ENCODE peak calls at places on chromosomes 3 and 15, in four cellular contexts. One of them, this sample, is unnamed.

GRCh38 chr3:172546628-172547214 is 23.5 kb upstream of the TNFSF10 start:
- DNase-seq in spleen: no peak
- DNase-seq in upper lobe of right lung: no peak
- DNase-seq in CD8-positive, alpha-beta memory T cell: no peak
- DNase-seq in this sample: no peak

GRCh38 chr3:112738366-112738765 is 97.4 kb upstream of the CCDC80 start:
- DNase-seq in CD8-positive, alpha-beta memory T cell: no peak
- DNase-seq in spleen: no peak
- DNase-seq in upper lobe of right lung: no peak
- DNase-seq in this sample: no peak

GRCh38 chr15:84633311-84634227 is 20.5 kb downstream of the WDR73 start:
- DNase-seq in upper lobe of right lung: peak
- DNase-seq in spleen: peak
- DNase-seq in CD8-positive, alpha-beta memory T cell: peak
- DNase-seq in this sample: peak

GRCh38 chr3:52046186-52046913 is 10.0 kb downstream of the DUSP7 start:
- DNase-seq in CD8-positive, alpha-beta memory T cell: no peak
- DNase-seq in spleen: no peak
- DNase-seq in upper lobe of right lung: no peak
- DNase-seq in this sample: peak

GRCh38 chr15:99682455-99682854 is 50.8 kb downstream of the LYSMD4 start:
- DNase-seq in upper lobe of right lung: no peak
- DNase-seq in spleen: no peak
- DNase-seq in CD8-positive, alpha-beta memory T cell: no peak
- DNase-seq in this sample: no peak

GRCh38 chr15:67801926-67802914 is 23.1 kb upstream of the SKOR1 start:
- DNase-seq in spleen: peak
- DNase-seq in upper lobe of right lung: no peak
- DNase-seq in CD8-positive, alpha-beta memory T cell: no peak
- DNase-seq in this sample: no peak

GRCh38 chr3:53067571-53067970 is 21.7 kb upstream of the SFMBT1 start:
- DNase-seq in spleen: no peak
- DNase-seq in upper lobe of right lung: no peak
- DNase-seq in CD8-positive, alpha-beta memory T cell: no peak
- DNase-seq in this sample: no peak

GRCh38 chr15:63354771-63355650 is 26.6 kb downstream of the CA12 start:
- DNase-seq in spleen: no peak
- DNase-seq in CD8-positive, alpha-beta memory T cell: no peak
- DNase-seq in upper lobe of right lung: no peak
- DNase-seq in this sample: no peak

GRCh38 chr15:75321711-75322110 is 14.2 kb upstream of the COMMD4 start:
- DNase-seq in CD8-positive, alpha-beta memory T cell: no peak
- DNase-seq in spleen: no peak
- DNase-seq in upper lobe of right lung: no peak
- DNase-seq in this sample: no peak

GRCh38 chr3:133943639-133944131 is 48.0 kb upstream of the RAB6B start:
- DNase-seq in upper lobe of right lung: peak
- DNase-seq in spleen: peak
- DNase-seq in CD8-positive, alpha-beta memory T cell: no peak
- DNase-seq in this sample: peak

GRCh38 chr15:68994149-68994548 is 20.3 kb upstream of the NOX5 start:
- DNase-seq in spleen: no peak
- DNase-seq in upper lobe of right lung: no peak
- DNase-seq in CD8-positive, alpha-beta memory T cell: no peak
- DNase-seq in this sample: no peak

GRCh38 chr3:52017467-52018065 is 21.9 kb upstream of the RPL29 start:
- DNase-seq in spleen: no peak
- DNase-seq in upper lobe of right lung: peak
- DNase-seq in CD8-positive, alpha-beta memory T cell: no peak
- DNase-seq in this sample: no peak

GRCh38 chr3:188370081-188370830 is 216.3 kb downstream of the LPP start:
- DNase-seq in CD8-positive, alpha-beta memory T cell: no peak
- DNase-seq in upper lobe of right lung: no peak
- DNase-seq in spleen: no peak
- DNase-seq in this sample: no peak

GRCh38 chr3:135965129-135965505 is 411 bp upstream of the PPP2R3A start:
- DNase-seq in upper lobe of right lung: no peak
- DNase-seq in CD8-positive, alpha-beta memory T cell: no peak
- DNase-seq in spleen: no peak
- DNase-seq in this sample: no peak
- H3K4me3 ChIP-seq in upper lobe of right lung: peak
- H3K4me3 ChIP-seq in CD8-positive, alpha-beta memory T cell: no peak
- H3K4me3 ChIP-seq in spleen: peak
- H3K4me3 ChIP-seq in this sample: peak

DNA sequence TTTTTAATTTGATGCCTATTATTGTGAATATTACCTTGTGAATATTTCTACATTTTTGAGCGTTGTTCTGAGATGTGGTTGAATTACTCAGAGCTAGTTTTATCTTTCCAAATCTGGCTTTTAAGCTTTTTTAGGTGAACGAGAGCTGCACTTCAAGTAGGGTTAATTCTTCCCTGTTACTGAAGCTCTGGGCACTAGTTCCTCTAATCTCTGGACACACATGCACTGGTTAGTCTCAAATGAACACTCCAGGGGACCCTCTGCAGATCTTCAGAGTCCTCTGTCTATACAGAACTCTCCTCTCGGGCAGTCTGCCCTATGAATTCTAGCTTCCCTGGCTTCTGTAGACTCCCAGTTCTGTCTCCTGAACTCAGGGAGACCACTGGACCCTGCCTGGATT is 237.5 kb upstream of the TBC1D5 start:
- DNase-seq in upper lobe of right lung: no peak
- DNase-seq in CD8-positive, alpha-beta memory T cell: no peak
- DNase-seq in spleen: no peak
- DNase-seq in this sample: no peak
- H3K27ac ChIP-seq in upper lobe of right lung: no peak
- H3K27ac ChIP-seq in CD8-positive, alpha-beta memory T cell: no peak
- H3K27ac ChIP-seq in spleen: no peak
- H3K27ac ChIP-seq in this sample: no peak

GRCh38 chr3:178538065-178538464 is 1.8 kb downstream of the KCNMB2 start:
- DNase-seq in CD8-positive, alpha-beta memory T cell: no peak
- DNase-seq in spleen: no peak
- DNase-seq in upper lobe of right lung: no peak
- DNase-seq in this sample: no peak
- H3K4me3 ChIP-seq in CD8-positive, alpha-beta memory T cell: no peak
- H3K4me3 ChIP-seq in spleen: no peak
- H3K4me3 ChIP-seq in upper lobe of right lung: no peak
- H3K4me3 ChIP-seq in this sample: no peak

DNA sequence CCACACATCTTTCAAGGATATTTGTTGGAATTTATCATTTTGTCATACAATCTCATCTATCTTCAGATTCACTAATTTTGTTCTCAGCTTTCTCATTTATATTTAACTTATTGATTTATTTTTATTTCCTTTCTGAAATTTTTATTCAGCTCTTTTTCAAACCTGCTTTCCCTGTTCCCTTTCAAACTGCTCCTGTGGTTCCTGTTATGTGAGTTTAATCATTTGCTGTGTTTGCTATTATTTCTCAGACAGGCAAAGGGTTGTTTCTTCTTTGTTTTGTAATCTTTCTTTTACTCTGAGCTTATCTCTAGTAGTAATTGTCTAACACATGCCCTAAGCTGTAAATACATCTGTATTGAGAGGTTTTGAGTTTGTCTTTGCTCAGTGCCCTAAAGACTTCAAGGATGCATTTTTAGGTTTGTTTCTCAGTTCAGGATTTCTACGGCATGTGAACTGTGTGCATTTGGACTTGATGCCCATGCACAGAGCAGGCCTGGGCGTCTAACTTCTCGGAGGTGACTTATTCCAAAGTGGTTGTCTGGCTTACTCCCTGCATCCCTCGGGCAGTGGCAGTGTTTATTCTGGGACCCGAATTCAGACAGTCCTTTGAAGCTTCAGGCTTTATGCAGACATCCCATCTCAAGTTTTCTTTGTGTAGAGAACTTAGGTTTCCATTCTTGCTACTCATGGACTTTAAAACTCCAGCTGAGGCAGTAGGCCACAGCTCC is 155.0 kb upstream of the TRIM42 start:
- DNase-seq in spleen: no peak
- DNase-seq in CD8-positive, alpha-beta memory T cell: no peak
- DNase-seq in upper lobe of right lung: no peak
- DNase-seq in this sample: no peak
- H3K27ac ChIP-seq in spleen: no peak
- H3K27ac ChIP-seq in CD8-positive, alpha-beta memory T cell: no peak
- H3K27ac ChIP-seq in upper lobe of right lung: no peak
- H3K27ac ChIP-seq in this sample: no peak

GRCh38 chr15:96351801-96352593 is 21.5 kb downstream of the NR2F2 start:
- DNase-seq in spleen: peak
- DNase-seq in CD8-positive, alpha-beta memory T cell: no peak
- DNase-seq in upper lobe of right lung: no peak
- DNase-seq in this sample: peak
- H3K4me3 ChIP-seq in spleen: peak
- H3K4me3 ChIP-seq in CD8-positive, alpha-beta memory T cell: no peak
- H3K4me3 ChIP-seq in upper lobe of right lung: no peak
- H3K4me3 ChIP-seq in this sample: peak

GRCh38 chr3:49534581-49535495 is 19.4 kb upstream of the BSN start:
- DNase-seq in CD8-positive, alpha-beta memory T cell: no peak
- DNase-seq in upper lobe of right lung: no peak
- DNase-seq in spleen: no peak
- DNase-seq in this sample: no peak
- H3K27ac ChIP-seq in CD8-positive, alpha-beta memory T cell: no peak
- H3K27ac ChIP-seq in upper lobe of right lung: no peak
- H3K27ac ChIP-seq in spleen: peak
- H3K27ac ChIP-seq in this sample: no peak

DNA sequence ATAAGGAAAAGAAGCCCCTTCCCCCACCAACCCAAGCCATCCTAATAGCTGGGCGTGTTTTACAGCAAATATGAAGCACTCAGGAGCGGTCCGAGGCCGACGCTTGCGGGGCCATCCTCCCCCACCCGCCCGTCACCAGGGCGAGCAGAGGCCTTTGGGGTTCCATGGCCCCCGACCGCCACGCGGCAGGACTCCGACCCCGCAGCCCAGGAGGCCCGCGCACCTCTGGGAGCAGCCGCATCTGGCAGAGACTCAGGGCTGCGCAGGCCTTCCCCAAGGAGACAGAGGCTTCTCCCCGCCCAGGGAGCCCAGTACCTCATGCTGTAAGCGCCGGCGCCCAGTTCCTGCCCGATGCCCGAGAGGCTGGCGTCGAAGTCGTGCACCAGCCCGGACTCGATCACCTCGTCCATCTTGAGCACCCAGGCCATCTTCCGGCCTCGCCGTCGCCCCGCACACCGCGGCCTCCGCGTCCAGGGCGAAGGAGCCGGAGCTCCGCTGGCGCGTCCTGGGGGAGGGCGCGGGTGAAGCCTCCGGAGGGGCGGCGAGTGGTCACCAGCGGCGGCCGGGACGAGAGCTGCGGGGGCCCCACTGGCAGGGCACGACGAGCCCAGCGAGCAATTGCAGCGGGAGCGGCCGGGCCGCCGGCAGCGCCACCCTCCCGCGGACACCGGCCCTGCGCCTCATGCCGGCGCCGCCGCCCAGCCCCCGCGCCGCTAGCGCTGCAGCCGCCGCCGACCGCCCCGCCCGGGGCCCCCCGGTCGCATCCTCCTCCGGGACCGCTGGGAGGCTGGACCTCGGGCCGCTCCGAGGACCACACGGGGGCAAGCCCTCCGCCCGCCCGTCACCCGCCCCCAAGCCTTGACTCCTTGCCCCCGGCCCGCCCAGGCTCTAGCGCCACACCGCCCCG is 531 bp downstream of the UBP1 start:
- DNase-seq in CD8-positive, alpha-beta memory T cell: peak
- DNase-seq in spleen: no peak
- DNase-seq in upper lobe of right lung: peak
- DNase-seq in this sample: peak
- H3K4me3 ChIP-seq in CD8-positive, alpha-beta memory T cell: peak
- H3K4me3 ChIP-seq in spleen: peak
- H3K4me3 ChIP-seq in upper lobe of right lung: peak
- H3K4me3 ChIP-seq in this sample: peak

DNA sequence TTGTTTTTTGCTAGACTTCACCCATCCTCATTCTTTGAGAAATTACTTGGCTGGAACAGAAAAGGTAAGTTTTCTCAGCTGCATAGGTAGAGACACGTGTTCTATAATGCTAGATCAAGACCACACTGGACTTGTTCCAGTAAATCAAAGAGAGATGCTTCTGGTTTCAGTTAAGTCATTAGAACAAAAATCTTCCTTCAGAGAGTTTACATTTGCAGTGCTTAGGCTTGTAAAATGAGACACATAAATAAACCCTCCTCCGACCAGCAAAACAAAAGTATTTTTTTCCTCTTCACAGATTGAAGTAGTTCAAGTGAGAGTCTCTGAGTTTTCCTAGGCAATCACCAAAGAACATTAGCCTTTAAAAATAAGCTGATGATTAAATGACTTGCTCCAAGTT is 87.3 kb upstream of the PROK2 start:
- DNase-seq in CD8-positive, alpha-beta memory T cell: no peak
- DNase-seq in spleen: no peak
- DNase-seq in upper lobe of right lung: no peak
- DNase-seq in this sample: no peak
- H3K27ac ChIP-seq in CD8-positive, alpha-beta memory T cell: no peak
- H3K27ac ChIP-seq in spleen: no peak
- H3K27ac ChIP-seq in upper lobe of right lung: no peak
- H3K27ac ChIP-seq in this sample: no peak

DNA sequence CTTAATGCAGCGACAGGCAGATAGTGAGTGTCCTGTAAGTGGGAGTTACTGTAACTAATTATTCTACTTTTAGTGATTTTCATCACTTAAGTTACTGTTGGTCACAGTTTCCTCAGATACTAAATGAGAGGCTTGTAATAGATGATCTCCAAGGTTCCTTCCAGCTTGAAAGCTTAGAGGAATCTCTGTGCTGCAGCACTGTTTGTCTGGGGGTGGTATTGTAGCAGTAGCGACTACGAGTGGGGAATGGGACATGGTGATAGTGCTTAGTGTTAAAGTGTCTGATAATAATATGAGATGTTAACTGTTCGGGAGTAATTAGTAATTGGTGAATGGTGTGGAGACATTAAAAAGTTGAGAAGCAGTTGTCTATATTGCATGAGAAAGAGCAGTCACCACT is 12.4 kb downstream of the PPP4R2 start:
- DNase-seq in spleen: no peak
- DNase-seq in CD8-positive, alpha-beta memory T cell: no peak
- DNase-seq in upper lobe of right lung: no peak
- DNase-seq in this sample: no peak
- H3K4me3 ChIP-seq in spleen: no peak
- H3K4me3 ChIP-seq in CD8-positive, alpha-beta memory T cell: no peak
- H3K4me3 ChIP-seq in upper lobe of right lung: no peak
- H3K4me3 ChIP-seq in this sample: no peak

This sample was measured in tibial artery.